ENCODE peak calls at places on chromosomes 1 and 21, in nine cellular contexts. V is Panc1, E is A549, D is HCT116, M is K562, T is HL-60, B is GM23338, Z is SK-N-SH, U is HepG2. Y is an unnamed sample.
A peak's percentile ranks its signal among the peaks of the same experiment; 100 is the strongest.

GRCh38 chr1:217273866-217274265 is 357.0 kb downstream of the GPATCH2 start:
- DNase-seq in M (no peak), U (no peak), B (no peak), Z (no peak), T (no peak), E (no peak), V (no peak), D (no peak), Y (no peak)

GRCh38 chr1:32893198-32894018 is 7.1 kb downstream of the HPCA start:
- DNase-seq in T (no peak), V (no peak), E (peak; percentile 38), U (no peak), M (peak; percentile 73), B (peak; percentile 75), Z (peak; percentile 68), D (no peak), Y (no peak)

GRCh38 chr1:246971322-246971721 is 36.5 kb downstream of the ZNF695 start:
- DNase-seq in U (peak; percentile 23), D (no peak), Z (no peak), T (peak; percentile 17), M (no peak), B (peak; percentile 74), E (peak; percentile 60), V (peak; percentile 22), Y (no peak)

GRCh38 chr1:222068101-222068500 is 326.2 kb upstream of the DUSP10 start:
- DNase-seq in Z (no peak), D (no peak), U (no peak), B (no peak), V (no peak), T (no peak), E (peak; percentile 21), M (no peak), Y (no peak)

GRCh38 chr1:154405762-154406571 is 824 bp downstream of the IL6R start:
- DNase-seq in U (peak; percentile 44), M (peak; percentile 32), D (no peak), Z (peak; percentile 79), B (peak; percentile 56), E (peak; percentile 66), V (peak; percentile 58), T (no peak), Y (no peak)

GRCh38 chr1:68057050-68057449 is 6.6 kb upstream of the DIRAS3 start:
- DNase-seq in E (no peak), U (no peak), Z (no peak), D (no peak), V (no peak), T (no peak), M (no peak), B (no peak), Y (no peak)

GRCh38 chr1:151326619-151327222 is 495 bp downstream of the PI4KB start:
- DNase-seq in D (no peak), E (peak; percentile 16), Z (peak; percentile 69), V (no peak), U (no peak), T (peak; percentile 52), B (peak; percentile 71), M (peak; percentile 79), Y (no peak)

GRCh38 chr21:28754862-28755261 is 237.8 kb downstream of the LTN1 start:
- DNase-seq in U (no peak), B (no peak), V (no peak), T (no peak), Z (no peak), D (no peak), M (no peak), E (no peak), Y (no peak)

GRCh38 chr1:66350001-66350547 is 183.9 kb upstream of the SGIP1 start:
- DNase-seq in Z (no peak), U (no peak), V (no peak), M (no peak), D (peak; percentile 95), B (peak; percentile 63), E (no peak), T (no peak), Y (no peak)

GRCh38 chr1:67896826-67897225 is 63.6 kb upstream of the GNG12 start:
- DNase-seq in D (no peak), M (no peak), E (peak; percentile 83), U (no peak), Z (no peak), B (no peak), T (no peak), V (no peak), Y (no peak)

GRCh38 chr1:162538815-162539431 is 22.6 kb upstream of the UAP1 start:
- DNase-seq in V (peak; percentile 97), M (no peak), Z (no peak), T (no peak), E (peak; percentile 19), B (no peak), D (peak; percentile 75), U (peak; percentile 9), Y (no peak)

GRCh38 chr21:35597750-35598339 is 462.5 kb downstream of the SETD4 start:
- DNase-seq in B (no peak), U (no peak), Z (no peak), E (no peak), T (no peak), M (no peak), D (no peak), V (no peak), Y (no peak)

GRCh38 chr21:35594905-35595304 is 465.4 kb downstream of the SETD4 start:
- DNase-seq in B (no peak), D (no peak), T (no peak), V (no peak), M (no peak), U (no peak), E (no peak), Z (no peak), Y (no peak)

GRCh38 chr21:35587841-35588390 is 472.4 kb downstream of the SETD4 start:
- DNase-seq in M (no peak), T (no peak), D (no peak), Z (no peak), U (no peak), V (no peak), B (no peak), E (no peak), Y (no peak)

DNA sequence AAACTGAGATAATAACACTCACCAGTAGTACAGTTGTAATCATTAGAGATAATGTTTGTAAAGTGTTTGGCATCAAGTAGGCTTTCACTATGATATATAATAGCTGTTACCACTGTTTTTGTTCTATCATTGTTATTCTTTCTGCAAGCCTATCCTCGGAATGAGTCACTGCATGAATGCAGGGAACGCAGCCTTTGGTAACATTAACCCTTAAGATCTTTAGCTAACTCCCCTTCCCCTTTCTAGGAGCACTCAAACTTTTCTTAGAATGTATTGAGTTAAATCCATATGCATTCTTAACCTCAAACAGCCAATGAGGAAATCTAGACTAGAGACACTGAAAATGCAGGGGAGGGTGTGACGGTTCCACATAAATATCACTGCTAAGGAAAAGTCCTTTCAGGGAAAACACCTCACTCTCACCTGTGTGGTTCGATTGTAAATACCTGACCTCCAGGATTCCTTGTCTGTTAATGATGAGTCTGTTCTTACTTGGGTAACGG is 467.3 kb downstream of the SETD4 start:
- DNase-seq in M (no peak), E (no peak), V (no peak), T (no peak), B (peak; percentile 55), U (no peak), D (no peak), Z (no peak), Y (no peak)
- TF ChIP-seq REST in M (no peak), E (no peak), V (no peak), T (no peak), B (no peak), U (no peak), D (no peak), Z (no peak), Y (no peak)

GRCh38 chr1:27635410-27636142 is 591 bp upstream of the FGR start:
- DNase-seq in M (no peak), T (no peak), U (no peak), V (no peak), Z (no peak), D (no peak), B (no peak), E (no peak), Y (no peak)

GRCh38 chr1:27633298-27633610 is 1.7 kb downstream of the FGR start:
- DNase-seq in V (no peak), D (no peak), B (no peak), T (no peak), Z (no peak), E (no peak), M (no peak), U (no peak), Y (no peak)

GRCh38 chr1:27633640-27634165 is 1.3 kb downstream of the FGR start:
- DNase-seq in D (no peak), E (no peak), V (no peak), M (no peak), Z (no peak), B (no peak), U (no peak), T (no peak), Y (no peak)

GRCh38 chr1:27634166-27634981 is 611 bp downstream of the FGR start:
- DNase-seq in E (no peak), B (peak; percentile 61), V (no peak), T (no peak), M (no peak), Z (peak; percentile 58), D (no peak), U (no peak), Y (no peak)

DNA sequence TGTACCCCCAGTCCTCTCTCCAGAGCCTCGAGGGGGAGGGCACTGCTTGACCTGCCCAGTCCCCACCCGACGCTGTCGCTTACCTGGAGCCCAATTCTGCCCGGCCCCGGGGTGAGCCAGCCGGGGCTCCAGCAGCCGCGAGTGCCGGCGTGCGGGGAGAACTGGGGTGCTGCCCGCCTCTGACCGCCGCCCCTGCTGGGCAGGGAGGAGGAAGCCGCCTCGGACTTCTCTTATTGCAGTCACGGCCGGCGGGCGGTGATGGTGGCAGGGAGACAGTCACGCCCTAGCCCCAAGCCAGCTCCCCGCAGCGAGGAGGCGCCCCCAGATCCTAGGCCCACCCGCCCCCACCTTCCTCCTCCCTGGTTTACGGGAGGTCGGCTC is at the start of gene FGR:
- DNase-seq in B (peak; percentile 44), D (no peak), Z (no peak), U (no peak), T (no peak), V (no peak), E (no peak), M (no peak), Y (no peak)
- TF ChIP-seq REST in B (no peak), D (no peak), Z (no peak), U (no peak), T (no peak), V (no peak), E (no peak), M (no peak), Y (no peak)

GRCh38 chr1:35557118-35557610 is at the start of gene KIAA0319L:
- DNase-seq in T (peak; percentile 72), Z (peak; percentile 94), D (no peak), E (peak; percentile 56), B (peak; percentile 87), V (peak; percentile 71), M (peak; percentile 95), U (peak; percentile 60), Y (no peak)
- TF ChIP-seq REST in T (peak; percentile 85), Z (peak; percentile 84), D (no peak), E (peak; percentile 57), B (peak; percentile 58), V (peak; percentile 82), M (peak; percentile 94), U (peak; percentile 25), Y (peak; percentile 72)

DNA sequence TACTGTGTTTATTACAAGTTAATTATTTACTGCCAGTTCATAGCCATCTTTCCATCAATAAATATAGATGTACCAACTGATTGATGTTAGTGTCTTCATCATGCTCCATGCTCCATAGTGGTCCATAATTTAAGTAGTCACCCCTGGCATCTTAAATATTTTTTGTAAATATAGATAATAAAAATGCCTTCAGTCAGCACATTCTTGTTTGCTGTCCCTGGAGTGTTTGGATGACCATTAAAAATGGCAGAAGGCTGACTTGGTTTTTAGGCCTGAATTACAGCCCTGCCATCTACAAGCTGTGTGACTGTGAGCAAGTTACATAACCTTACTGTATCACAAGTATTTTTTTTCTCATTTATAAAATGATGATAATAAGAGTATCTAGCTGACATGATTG is 427.1 kb downstream of the USP25 start:
- DNase-seq in Z (no peak), B (no peak), T (no peak), V (no peak), M (no peak), D (no peak), U (no peak), E (no peak), Y (no peak)
- TF ChIP-seq REST in Z (no peak), B (no peak), T (no peak), V (no peak), M (no peak), D (no peak), U (no peak), E (no peak), Y (no peak)

Y was measured in GM12878.